ENCODE peak calls at places on chromosomes 12 and 14, in six cellular contexts. P is HCT116, E is fibroblast of mammary gland, O is cardiac fibroblast, R is OCI-LY7, L is uterus. A is an unnamed sample.

GRCh38 chr12:124217508-124217981 is 77.3 kb upstream of the RFLNA start:
- DNase-seq in E (no peak), P (no peak), L (no peak), R (no peak), O (no peak), A (no peak)

GRCh38 chr12:96238336-96239031 is 44.3 kb downstream of the ELK3 start:
- DNase-seq in E (no peak), P (no peak), R (no peak), L (no peak), O (no peak), A (no peak)

GRCh38 chr12:57909611-57910010 is 31.8 kb upstream of the ATP23 start:
- DNase-seq in L (no peak), P (no peak), O (no peak), R (no peak), E (no peak), A (no peak)

GRCh38 chr14:59664741-59665140 is 88.1 kb upstream of the CCDC175 start:
- DNase-seq in O (no peak), R (no peak), E (peak; percentile 41), L (no peak), P (no peak), A (peak; percentile 3)

GRCh38 chr14:98925362-98926040 is 346.5 kb downstream of the BCL11B start:
- DNase-seq in R (peak; percentile 52), L (no peak), E (no peak), O (no peak), P (no peak), A (no peak)

GRCh38 chr14:102140027-102140749 is 491 bp downstream of the WDR20 start:
- DNase-seq in E (no peak), O (peak; percentile 16), P (no peak), R (peak; percentile 50), L (peak; percentile 19), A (peak; percentile 17)

GRCh38 chr14:69518341-69519101 is 34.0 kb downstream of the PLEKHD1 start:
- DNase-seq in E (no peak), P (no peak), R (no peak), L (no peak), O (no peak), A (no peak)

GRCh38 chr12:88235183-88235833 is 93.2 kb downstream of the TMTC3 start:
- DNase-seq in L (no peak), R (no peak), E (no peak), O (no peak), P (no peak), A (no peak)

GRCh38 chr12:68483592-68484373 is 126.9 kb upstream of the RAP1B start:
- DNase-seq in R (no peak), E (peak; percentile 64), P (no peak), O (peak; percentile 52), L (no peak), A (peak; percentile 70)

GRCh38 chr14:102922490-102923200 is at the start of gene AMN:
- DNase-seq in L (no peak), E (peak; percentile 5), R (no peak), P (no peak), O (peak; percentile 14), A (peak; percentile 8)

GRCh38 chr14:55102141-55102547 is 26.9 kb upstream of the LGALS3 start:
- DNase-seq in L (peak; percentile 78), E (peak; percentile 100), R (peak; percentile 94), P (no peak), O (peak; percentile 100), A (peak; percentile 100)

GRCh38 chr14:74948228-74949175 is 6.9 kb downstream of the PGF start:
- DNase-seq in P (no peak), R (no peak), O (no peak), L (no peak), E (no peak), A (no peak)

GRCh38 chr14:55974046-55974582 is 144.1 kb upstream of the PELI2 start:
- DNase-seq in O (peak; percentile 16), R (no peak), E (no peak), P (no peak), L (no peak), A (no peak)

GRCh38 chr12:116000252-116000651 is 277.2 kb downstream of the MED13L start:
- DNase-seq in O (no peak), P (no peak), R (no peak), L (no peak), E (no peak), A (no peak)

GRCh38 chr14:83300454-83301064 is 1766.9 kb upstream of the SEL1L start:
- DNase-seq in P (no peak), E (peak; percentile 38), R (peak; percentile 51), O (peak; percentile 56), L (no peak), A (peak; percentile 60)

GRCh38 chr12:121144416-121144914 is 11.8 kb downstream of the P2RX7 start:
- DNase-seq in L (no peak), E (peak; percentile 63), P (no peak), O (peak; percentile 22), R (no peak), A (peak; percentile 48)

GRCh38 chr14:93239869-93240677 is 33.0 kb downstream of the UBR7 start:
- DNase-seq in L (no peak), P (peak; percentile 57), O (peak; percentile 30), R (no peak), E (peak; percentile 70), A (peak; percentile 53)

GRCh38 chr14:56273151-56273550 is 154.9 kb downstream of the PELI2 start:
- DNase-seq in L (no peak), P (no peak), O (peak; percentile 13), R (no peak), E (peak; percentile 76), A (peak; percentile 48)

GRCh38 chr14:64504897-64505771 is 564 bp downstream of the ZBTB1 start:
- DNase-seq in R (peak; percentile 93), L (peak; percentile 86), E (peak; percentile 79), P (peak; percentile 58), O (peak; percentile 89), A (peak; percentile 84)

GRCh38 chr14:94977016-94977415 is 180.3 kb downstream of the DICER1 start:
- DNase-seq in R (no peak), P (no peak), E (no peak), O (no peak), L (no peak), A (no peak)

GRCh38 chr12:49564241-49565118 is 3.5 kb downstream of the MCRS1 start:
- DNase-seq in E (no peak), R (no peak), O (no peak), P (no peak), L (no peak), A (no peak)

GRCh38 chr14:77111021-77111420 is 13.0 kb downstream of the CIPC start:
- DNase-seq in P (no peak), L (peak; percentile 36), E (no peak), R (no peak), O (peak; percentile 39), A (peak; percentile 46)

GRCh38 chr12:121530600-121531355 is 50.0 kb downstream of the KDM2B start:
- DNase-seq in E (peak; percentile 84), R (peak; percentile 81), L (peak; percentile 73), O (peak; percentile 94), P (no peak), A (peak; percentile 93)

GRCh38 chr14:77007339-77007974 is 21.1 kb downstream of the IRF2BPL start:
- DNase-seq in O (no peak), E (no peak), R (no peak), P (no peak), L (no peak), A (no peak)

GRCh38 chr14:36096090-36096489 is 80.4 kb downstream of the PTCSC3 start:
- DNase-seq in R (no peak), P (no peak), L (no peak), E (peak; percentile 78), O (no peak), A (no peak)

GRCh38 chr14:62006116-62006737 is 244.0 kb downstream of the SNAPC1 start:
- DNase-seq in L (no peak), P (no peak), R (no peak), O (no peak), E (peak; percentile 21), A (no peak)

GRCh38 chr12:3667485-3667884 is 85.4 kb downstream of the CRACR2A start:
- DNase-seq in L (no peak), O (no peak), R (no peak), P (no peak), E (no peak), A (no peak)

GRCh38 chr12:118608770-118609344 is 232.5 kb downstream of the SUDS3 start:
- DNase-seq in E (no peak), R (no peak), L (no peak), O (no peak), P (no peak), A (no peak)

DNA sequence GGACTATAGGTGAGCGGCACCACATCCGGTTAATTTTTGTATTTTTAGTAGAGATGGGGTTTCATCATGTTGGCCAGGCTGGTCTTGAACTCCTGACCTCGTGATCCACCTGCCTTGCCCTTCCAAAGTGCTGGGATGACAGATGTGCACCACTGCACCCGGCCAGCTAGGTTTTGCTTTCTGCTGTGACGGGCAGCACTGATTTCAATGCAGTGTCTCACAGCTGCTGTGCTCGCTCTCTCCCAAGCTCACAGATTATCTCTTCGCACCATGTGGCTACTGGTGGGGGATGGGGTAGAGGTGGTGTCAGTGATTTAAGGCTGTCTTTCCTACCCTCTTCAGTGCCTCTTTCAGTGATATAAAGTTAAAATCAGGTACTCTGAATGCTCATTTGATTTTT is 909.1 kb downstream of the TRHDE start:
- DNase-seq in P (no peak), E (no peak), O (no peak), L (no peak), R (no peak), A (no peak)
- TF ChIP-seq CTCF in P (no peak), E (no peak), O (no peak), L (no peak), R (no peak), A (no peak)

GRCh38 chr12:92061061-92061460 is 84.6 kb downstream of the BTG1 start:
- DNase-seq in O (no peak), L (no peak), R (peak; percentile 41), E (no peak), P (no peak), A (no peak)
- H3K4me3 ChIP-seq in O (no peak overlapping the region), L (no peak overlapping the region), R (peak overlapping the region; percentile 24), E (no peak overlapping the region), P (no peak overlapping the region), A (no peak overlapping the region)

GRCh38 chr12:86551146-86551571 is 295.0 kb upstream of the MGAT4C start:
- DNase-seq in E (peak; percentile 0), P (no peak), R (no peak), O (peak; percentile 82), L (no peak), A (peak; percentile 31)
- TF ChIP-seq CTCF in E (no peak), P (no peak), R (no peak), O (no peak), L (no peak), A (no peak)

GRCh38 chr14:22506778-22507351 is 82.2 kb downstream of the DAD1 start:
- DNase-seq in L (no peak), O (no peak), P (no peak), R (no peak), E (no peak), A (no peak)

GRCh38 chr14:22508150-22508457 is 80.9 kb downstream of the DAD1 start:
- DNase-seq in R (no peak), P (no peak), O (no peak), E (no peak), L (no peak), A (no peak)

GRCh38 chr14:22505309-22505708 is 83.7 kb downstream of the DAD1 start:
- DNase-seq in L (no peak), O (no peak), P (no peak), R (no peak), E (no peak), A (no peak)

GRCh38 chr14:22508662-22509035 is 80.4 kb downstream of the DAD1 start:
- DNase-seq in E (no peak), L (no peak), O (no peak), R (no peak), P (no peak), A (no peak)

GRCh38 chr14:22505751-22506710 is 83.0 kb downstream of the DAD1 start:
- DNase-seq in O (no peak), R (peak; percentile 66), L (no peak), E (no peak), P (no peak), A (no peak)
- H3K4me3 ChIP-seq in O (no peak overlapping the region), R (peak overlapping the region; percentile 8), L (no peak overlapping the region), E (no peak overlapping the region), P (no peak overlapping the region), A (no peak overlapping the region)

GRCh38 chr12:94649349-94650142 is 811 bp downstream of the TMCC3 start:
- DNase-seq in O (peak; percentile 52), E (peak; percentile 36), L (peak; percentile 51), P (no peak), R (no peak), A (peak; percentile 50)
- TF ChIP-seq CTCF in O (no peak), E (no peak), L (no peak), P (no peak), R (no peak), A (no peak)

A was measured in fibroblast of pulmonary artery.